ENCODE peak calls at places on chromosomes 16 and 17, in six cellular contexts. M, U, J, D, F and W are unnamed samples.
A peak's percentile ranks its signal among the peaks of the same experiment; 100 is the strongest.

GRCh38 chr16:58022601-58023371 is 2.8 kb upstream of the MMP15 start:
- DNase-seq in M (no peak), U (peak; percentile 42), J (no peak), D (no peak), F (no peak), W (peak; percentile 68)

GRCh38 chr16:57994778-57995177 is 5.7 kb downstream of the ZNF319 start:
- DNase-seq in M (peak; percentile 59), U (peak; percentile 74), J (peak; percentile 49), D (no peak), F (peak; percentile 68), W (peak; percentile 25)

GRCh38 chr17:76151896-76152454 is 10.9 kb upstream of the FOXJ1 start:
- DNase-seq in M (peak; percentile 27), U (no peak), J (no peak), D (no peak), F (no peak), W (no peak)

GRCh38 chr17:83200231-83200699 is 120.9 kb downstream of the METRNL start:
- DNase-seq in M (no peak), U (no peak), J (no peak), D (no peak), F (peak; percentile 67), W (peak; percentile 26)

GRCh38 chr17:49388692-49389513 is 25.8 kb downstream of the PHB1 start:
- DNase-seq in M (no peak), U (no peak), J (no peak), D (no peak), F (no peak), W (peak; percentile 28)

GRCh38 chr16:79757163-79757562 is 156.6 kb upstream of the MAF start:
- DNase-seq in M (no peak), U (peak; percentile 38), J (no peak), D (no peak), F (no peak), W (no peak)

GRCh38 chr16:88381820-88382451 is 823 bp upstream of the ZNF469 start:
- DNase-seq in M (peak; percentile 72), U (no peak), J (no peak), D (no peak), F (no peak), W (no peak)

GRCh38 chr16:23949630-23950290 is 114.0 kb downstream of the PRKCB start:
- DNase-seq in M (no peak), U (no peak), J (no peak), D (no peak), F (no peak), W (no peak)

GRCh38 chr17:57987582-57988300 is at the start of gene VEZF1:
- DNase-seq in M (peak; percentile 83), U (peak; percentile 76), J (peak; percentile 76), D (peak; percentile 80), F (peak; percentile 74), W (peak; percentile 44)

GRCh38 chr17:56172517-56172982 is 19.3 kb downstream of the ANKFN1 start:
- DNase-seq in M (peak; percentile 52), U (peak; percentile 38), J (no peak), D (no peak), F (peak; percentile 37), W (no peak)

GRCh38 chr17:31371511-31372097 is 19.9 kb upstream of the RAB11FIP4 start:
- DNase-seq in M (no peak), U (no peak), J (peak; percentile 39), D (no peak), F (peak; percentile 71), W (peak; percentile 73)

GRCh38 chr17:42121066-42121769 is at the start of gene KAT2A:
- DNase-seq in M (peak; percentile 93), U (peak; percentile 91), J (peak; percentile 83), D (peak; percentile 79), F (peak; percentile 92), W (peak; percentile 77)

GRCh38 chr16:3112058-3112880 is at the start of gene ZNF205:
- DNase-seq in M (peak; percentile 87), U (peak; percentile 86), J (peak; percentile 74), D (peak; percentile 76), F (peak; percentile 45), W (peak; percentile 70)

GRCh38 chr17:21278304-21279197 is 6.0 kb upstream of the MAP2K3 start:
- DNase-seq in M (no peak), U (no peak), J (no peak), D (no peak), F (no peak), W (no peak)

DNA sequence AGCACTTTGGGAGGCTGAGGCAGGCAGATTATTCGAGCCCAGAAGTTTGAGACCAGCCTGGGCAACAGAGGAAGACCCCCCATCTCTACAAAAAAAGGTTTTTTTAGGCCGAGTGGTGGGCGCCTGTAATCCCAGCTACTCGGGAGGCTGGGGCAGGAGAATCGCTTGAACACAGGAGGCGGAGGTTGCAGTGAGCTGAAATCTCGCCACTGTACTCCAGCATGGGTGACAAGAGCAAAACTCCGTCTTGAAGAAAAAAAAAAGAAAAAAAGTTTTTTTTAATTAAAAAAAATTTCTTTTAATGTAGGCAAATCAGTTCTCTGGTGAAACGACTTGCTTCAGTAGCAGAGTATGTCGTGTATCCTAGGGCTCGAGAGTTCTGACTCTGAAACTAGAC is 10.9 kb downstream of the HSD3B7 start:
- DNase-seq in M (no peak), U (no peak), J (no peak), D (no peak), F (no peak), W (no peak)
- H3K4ac ChIP-seq in M (no peak overlapping the region), U (no peak overlapping the region), J (no peak overlapping the region), D (no peak overlapping the region), F (no peak overlapping the region), W (peak overlapping the region; percentile 46)

GRCh38 chr16:54846761-54847160 is 83.9 kb upstream of the IRX5 start:
- DNase-seq in M (no peak), U (peak; percentile 4), J (no peak), D (no peak), F (peak; percentile 30), W (no peak)
- H3K4ac ChIP-seq in M (no peak overlapping the region), U (no peak overlapping the region), J (no peak overlapping the region), D (no peak overlapping the region), F (no peak overlapping the region), W (no peak overlapping the region)

DNA sequence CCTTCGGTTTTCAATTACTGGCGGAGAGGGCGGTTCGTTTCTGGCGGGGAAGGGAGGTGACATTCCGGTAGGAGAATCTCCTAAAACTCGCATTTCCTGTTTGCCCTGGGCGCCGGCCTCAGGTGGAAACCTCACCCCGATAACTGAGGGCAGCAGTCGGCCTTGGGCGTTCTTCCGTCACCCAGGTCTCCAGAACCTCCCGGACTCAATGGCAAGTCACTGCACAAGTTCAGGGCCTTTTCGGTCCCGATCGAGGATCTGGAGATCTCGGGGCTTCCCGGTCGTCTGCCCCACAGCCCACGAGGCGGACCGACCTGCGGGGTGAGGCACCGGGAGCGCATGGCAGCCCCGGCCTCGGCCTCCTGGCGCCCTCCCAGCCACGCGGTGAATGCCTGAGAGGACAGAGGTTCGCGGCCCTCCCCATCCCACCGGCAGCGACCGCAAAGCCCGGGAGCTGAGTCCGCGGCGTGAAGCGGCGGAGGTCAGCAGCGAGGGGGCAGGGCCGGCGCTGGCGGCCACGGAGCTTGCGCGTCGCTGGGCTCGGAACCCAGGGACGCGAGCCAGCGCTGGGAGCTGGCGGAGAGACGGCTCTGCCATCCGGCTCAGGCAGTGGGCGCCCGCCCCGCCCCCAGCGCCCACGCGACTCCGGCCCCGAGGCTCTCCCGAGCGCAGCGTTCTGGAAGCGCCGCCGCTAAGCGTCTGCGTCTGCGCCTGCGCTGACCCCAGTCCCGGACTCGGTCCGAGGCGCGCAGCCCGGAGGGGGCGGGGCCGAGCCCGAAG is 58.4 kb downstream of the SRL start:
- DNase-seq in M (peak; percentile 93), U (peak; percentile 97), J (peak; percentile 90), D (peak; percentile 92), F (peak; percentile 98), W (peak; percentile 92)
- H3K4ac ChIP-seq in M (no peak overlapping the region), U (peak overlapping the region; percentile 96), J (peak overlapping the region; percentile 73), D (peak overlapping the region; percentile 17), F (peak overlapping the region; percentile 50), W (peak overlapping the region; percentile 95)

GRCh38 chr17:44110823-44111633 is 12.4 kb downstream of the HDAC5 start:
- DNase-seq in M (peak; percentile 96), U (peak; percentile 94), J (peak; percentile 93), D (no peak), F (peak; percentile 87), W (peak; percentile 86)
- H3K4ac ChIP-seq in M (no peak overlapping the region), U (no peak overlapping the region), J (peak overlapping the region; percentile 3), D (no peak overlapping the region), F (no peak overlapping the region), W (peak overlapping the region; percentile 100)

DNA sequence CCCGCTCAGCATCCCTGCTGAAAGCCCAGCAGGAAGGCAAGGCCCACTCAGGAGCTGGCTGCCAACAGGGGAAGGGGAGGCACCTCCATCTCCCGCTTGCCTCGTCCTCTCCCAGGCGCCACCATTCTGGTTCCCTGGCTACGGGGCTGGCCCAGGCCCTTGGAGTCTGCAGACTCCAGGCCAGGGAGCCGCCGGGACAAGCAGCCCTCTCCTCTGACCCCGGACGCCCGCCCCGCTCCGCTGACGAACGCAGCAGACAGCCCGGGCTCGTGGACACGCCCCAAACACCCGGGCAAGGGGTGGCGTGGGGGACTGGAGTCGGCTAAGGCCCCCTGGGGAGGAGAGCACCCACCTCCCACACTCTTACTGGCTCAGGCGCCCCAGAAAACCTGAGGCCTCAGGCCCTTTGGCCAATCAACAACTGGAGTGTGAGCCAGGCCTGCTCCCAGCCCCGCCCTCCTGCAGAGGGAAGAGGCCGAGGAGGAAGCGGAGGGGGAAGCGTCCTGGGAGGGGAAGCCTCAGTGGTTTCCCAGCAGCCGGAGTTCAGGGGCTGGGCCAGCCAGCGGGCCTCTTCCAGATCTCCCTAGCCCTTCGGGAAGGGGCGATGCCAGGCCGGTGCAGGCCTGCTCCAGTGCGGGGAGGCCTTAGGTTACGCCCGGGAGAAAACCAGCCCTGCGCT is 4.2 kb downstream of the MNT start:
- DNase-seq in M (peak; percentile 99), U (peak; percentile 95), J (peak; percentile 100), D (peak; percentile 90), F (peak; percentile 68), W (peak; percentile 98)
- H3K4ac ChIP-seq in M (no peak overlapping the region), U (no peak overlapping the region), J (peak overlapping the region; percentile 5), D (peak overlapping the region; percentile 81), F (peak overlapping the region; percentile 44), W (peak overlapping the region; percentile 97)

DNA sequence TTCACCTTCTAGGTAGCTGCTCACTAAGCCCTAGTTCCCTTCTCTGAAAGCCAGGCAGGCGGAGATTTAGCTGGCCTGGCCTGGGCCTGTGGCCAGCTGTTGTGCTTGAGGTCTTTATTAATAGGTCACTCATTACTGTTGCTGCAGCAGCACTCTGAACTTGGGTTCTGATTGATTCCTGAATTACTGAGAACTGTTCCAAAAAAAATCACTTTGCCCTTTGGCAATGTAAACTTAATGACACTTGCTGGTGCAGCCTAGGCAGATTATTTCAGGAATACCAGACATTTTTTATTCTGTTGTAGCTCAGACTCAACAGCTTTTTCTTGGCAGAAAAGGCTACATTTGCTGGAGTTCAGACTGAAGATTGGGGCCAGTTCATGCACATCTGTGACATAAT is 2.7 kb downstream of the TOM1L1 start:
- DNase-seq in M (no peak), U (peak; percentile 11), J (no peak), D (no peak), F (no peak), W (no peak)
- H3K4ac ChIP-seq in M (no peak overlapping the region), U (no peak overlapping the region), J (no peak overlapping the region), D (no peak overlapping the region), F (no peak overlapping the region), W (no peak overlapping the region)